ENCODE peak calls at places on chromosome 10, in seven cellular contexts. S is thoracic aorta, I is bronchial epithelial cell, W is GM06990, R is kidney epithelial cell, L is breast epithelium, K is upper lobe of left lung. Z is an unnamed sample.

GRCh38 chr10:86968271-86968993 is at the start of gene ADIRF:
- DNase-seq in K (peak), L (no peak), R (no peak), I (peak), W (peak), S (no peak), Z (no peak)

GRCh38 chr10:60650272-60650800 is 127.9 kb upstream of the CDK1 start:
- DNase-seq in K (no peak), S (no peak), R (no peak), L (no peak), W (no peak), I (peak), Z (no peak)

GRCh38 chr10:12448340-12448728 is 99.0 kb downstream of the CAMK1D start:
- DNase-seq in R (no peak), W (no peak), L (no peak), I (no peak), S (no peak), K (no peak), Z (no peak)

GRCh38 chr10:7610651-7611389 is 55.9 kb downstream of the ITIH5 start:
- DNase-seq in I (no peak), R (no peak), W (no peak), S (no peak), K (no peak), L (no peak), Z (peak)

GRCh38 chr10:122992031-122992585 is 11.9 kb downstream of the PSTK start:
- DNase-seq in K (no peak), I (no peak), R (no peak), S (no peak), W (no peak), L (no peak), Z (no peak)

GRCh38 chr10:6711286-6711817 is 131.3 kb upstream of the PRKCQ start:
- DNase-seq in S (no peak), W (no peak), L (no peak), K (no peak), I (no peak), R (no peak), Z (no peak)

GRCh38 chr10:104640339-104641149 is 546 bp upstream of the SORCS3 start:
- DNase-seq in W (no peak), K (peak), S (no peak), R (no peak), I (no peak), L (no peak), Z (no peak)

GRCh38 chr10:17547026-17547425 is 70.1 kb downstream of the HACD1 start:
- DNase-seq in W (no peak), S (no peak), R (no peak), I (no peak), K (no peak), L (no peak), Z (no peak)

GRCh38 chr10:105292236-105292635 is 651.1 kb downstream of the SORCS3 start:
- DNase-seq in R (no peak), L (no peak), I (no peak), K (no peak), S (no peak), W (no peak), Z (no peak)

GRCh38 chr10:73744690-73744994 is 470 bp downstream of the SEC24C start:
- DNase-seq in W (no peak), L (no peak), I (peak), S (peak), R (no peak), K (no peak), Z (no peak)

GRCh38 chr10:77202857-77203256 is 434.8 kb downstream of the KCNMA1 start:
- DNase-seq in I (no peak), R (no peak), K (no peak), W (no peak), L (no peak), S (no peak), Z (no peak)

GRCh38 chr10:128643658-128644057 is 517.4 kb upstream of the MKI67 start:
- DNase-seq in R (no peak), L (no peak), S (no peak), I (peak), K (no peak), W (no peak), Z (no peak)

GRCh38 chr10:89845541-89846275 is 144.3 kb downstream of the KIF20B start:
- DNase-seq in K (no peak), R (peak), I (peak), W (no peak), S (no peak), L (no peak), Z (no peak)

GRCh38 chr10:51137741-51138529 is 63.6 kb downstream of the PRKG1 start:
- DNase-seq in K (no peak), R (peak), S (no peak), I (peak), L (no peak), W (no peak), Z (no peak)

GRCh38 chr10:3807221-3807927 is 22.4 kb upstream of the KLF6 start:
- DNase-seq in I (no peak), L (no peak), W (no peak), S (no peak), R (no peak), K (no peak), Z (no peak)

GRCh38 chr10:3807928-3808496 is 23.0 kb upstream of the KLF6 start:
- DNase-seq in S (no peak), K (no peak), W (no peak), I (no peak), R (no peak), L (no peak), Z (no peak)

GRCh38 chr10:3805791-3806381 is 20.9 kb upstream of the KLF6 start:
- DNase-seq in S (peak), R (no peak), W (peak), L (no peak), I (peak), K (no peak), Z (no peak)

GRCh38 chr10:3805227-3805790 is 20.3 kb upstream of the KLF6 start:
- DNase-seq in L (no peak), I (peak), R (no peak), K (no peak), S (peak), W (no peak), Z (no peak)

GRCh38 chr10:3806603-3807002 is 21.6 kb upstream of the KLF6 start:
- DNase-seq in K (no peak), S (no peak), L (no peak), R (no peak), W (no peak), I (peak), Z (no peak)
- H3K4me3 ChIP-seq in K (no peak), S (no peak), L (no peak), R (no peak), W (no peak), I (no peak), Z (no peak)

DNA sequence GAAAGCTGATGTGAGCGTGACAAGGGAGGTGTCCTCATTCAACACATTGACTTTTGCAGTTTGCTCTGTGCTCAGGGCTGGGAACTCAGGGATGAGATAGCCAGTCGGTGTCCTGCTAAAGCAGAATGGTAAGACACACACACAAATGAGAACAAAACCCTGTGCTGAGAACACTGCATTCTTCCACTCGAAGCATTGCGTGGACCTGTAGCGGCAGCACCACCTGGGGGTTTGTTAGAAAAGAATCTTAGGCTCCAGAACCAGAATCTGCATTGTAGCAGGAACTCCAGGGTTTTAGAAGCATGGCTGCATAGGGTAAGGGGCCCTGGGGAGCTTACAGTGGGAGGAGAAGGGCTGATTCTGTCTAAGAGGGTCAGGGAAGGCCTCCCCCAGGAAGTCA is 21.5 kb upstream of the OGDHL start:
- DNase-seq in S (no peak), W (no peak), I (no peak), K (no peak), R (no peak), L (no peak), Z (no peak)
- TF ChIP-seq CTCF in S (no peak), W (no peak), I (no peak), K (no peak), R (no peak), L (no peak), Z (no peak)

GRCh38 chr10:29669149-29669548 is 34.4 kb upstream of the SVIL start:
- DNase-seq in S (no peak), K (no peak), I (peak), R (no peak), L (no peak), W (no peak), Z (no peak)
- H3K4me3 ChIP-seq in S (no peak), K (no peak), I (no peak), R (no peak), L (no peak), W (no peak), Z (no peak)

GRCh38 chr10:14562197-14562596 is 212.5 kb downstream of the FAM107B start:
- DNase-seq in I (no peak), R (no peak), L (no peak), K (no peak), W (no peak), S (no peak), Z (no peak)

GRCh38 chr10:14560794-14561765 is 213.6 kb downstream of the FAM107B start:
- DNase-seq in K (no peak), S (no peak), L (no peak), W (no peak), I (no peak), R (no peak), Z (no peak)

GRCh38 chr10:14558025-14558424 is 216.7 kb downstream of the FAM107B start:
- DNase-seq in L (no peak), S (no peak), I (no peak), K (no peak), W (no peak), R (no peak), Z (no peak)

GRCh38 chr10:14562615-14563214 is 212.0 kb downstream of the FAM107B start:
- DNase-seq in I (peak), R (no peak), W (no peak), L (no peak), K (no peak), S (no peak), Z (no peak)

GRCh38 chr10:14560274-14560673 is 214.4 kb downstream of the FAM107B start:
- DNase-seq in W (no peak), K (no peak), L (no peak), I (peak), R (no peak), S (no peak), Z (no peak)
- TF ChIP-seq CTCF in W (peak), K (no peak), L (no peak), I (peak), R (peak), S (no peak), Z (no peak)

DNA sequence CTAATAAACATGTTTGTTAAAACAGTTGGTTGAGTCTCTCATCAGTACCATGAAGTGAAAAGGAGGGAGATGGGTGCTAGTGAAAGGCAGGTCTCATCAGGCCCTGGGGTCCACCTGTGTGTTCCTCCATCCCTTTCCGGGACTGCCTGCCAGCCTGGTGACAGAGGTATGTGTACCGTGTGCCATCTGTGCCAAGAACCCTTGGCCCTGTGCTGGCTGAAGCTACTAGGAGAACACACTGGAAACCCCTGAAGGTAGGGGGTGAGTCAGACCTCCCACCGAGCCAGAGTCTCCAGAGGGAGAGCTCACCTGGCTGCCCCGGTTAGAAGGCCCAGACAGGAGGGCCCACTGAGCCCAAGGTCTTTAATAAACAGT is 2.3 kb downstream of the DDIT4 start:
- DNase-seq in R (no peak), S (no peak), I (peak), K (no peak), W (no peak), L (peak), Z (no peak)
- H3K4me3 ChIP-seq in R (peak), S (peak), I (peak), K (peak), W (peak), L (peak), Z (peak)

GRCh38 chr10:47033081-47033480 is 121.9 kb downstream of the PTPN20 start:
- DNase-seq in L (no peak), S (no peak), I (no peak), R (no peak), W (no peak), K (no peak), Z (no peak)

GRCh38 chr10:47031953-47032465 is 120.8 kb downstream of the PTPN20 start:
- DNase-seq in W (no peak), S (no peak), L (no peak), R (no peak), K (no peak), I (peak), Z (no peak)

GRCh38 chr10:47030191-47030698 is 119.0 kb downstream of the PTPN20 start:
- DNase-seq in I (no peak), W (no peak), S (no peak), L (no peak), K (no peak), R (no peak), Z (no peak)

GRCh38 chr10:47029181-47029971 is 118.1 kb downstream of the PTPN20 start:
- DNase-seq in S (no peak), W (no peak), K (no peak), R (no peak), L (no peak), I (no peak), Z (no peak)

DNA sequence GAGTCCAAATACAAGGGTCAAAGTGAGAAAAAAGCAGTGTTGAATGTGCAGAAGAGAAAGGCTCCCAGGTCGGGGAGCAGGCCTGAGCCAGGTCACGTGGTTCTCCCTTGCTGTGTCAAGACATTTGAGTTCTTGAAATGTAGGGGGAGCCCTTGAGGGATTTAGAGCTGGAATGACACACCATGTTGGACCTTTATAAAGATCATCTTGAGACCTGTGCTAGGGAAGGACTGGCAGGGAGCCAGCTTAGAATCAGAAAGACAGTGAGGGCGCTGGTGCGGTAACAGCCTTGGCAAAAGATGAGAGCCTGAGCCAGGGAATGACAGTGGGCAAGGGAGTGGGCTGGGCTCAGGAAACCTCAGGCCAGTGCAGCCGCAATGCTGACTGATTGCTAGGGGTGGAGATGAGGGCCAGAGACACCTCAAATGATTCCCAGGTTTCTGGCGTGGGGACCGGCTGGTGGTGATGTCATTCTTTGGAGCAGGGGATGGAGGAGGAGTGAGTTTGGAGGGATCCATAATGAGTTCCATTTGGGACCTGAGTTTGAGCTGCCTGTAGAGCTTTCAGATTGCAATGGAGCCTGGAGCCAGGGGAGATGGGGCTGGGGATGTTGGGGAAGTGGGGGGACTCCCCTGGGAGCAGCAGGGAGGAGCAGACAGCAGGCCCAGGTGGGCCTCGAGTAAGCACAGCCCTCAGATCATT is 120.2 kb downstream of the PTPN20 start:
- DNase-seq in L (no peak), I (peak), W (no peak), R (no peak), K (no peak), S (no peak), Z (no peak)
- TF ChIP-seq CTCF in L (no peak), I (peak), W (peak), R (peak), K (no peak), S (no peak), Z (no peak)

Z was measured in AG04449.